ENCODE peak calls at places on chromosomes 3 and 15, in seven cellular contexts. One of them, this sample, is unnamed.
A peak's percentile ranks its signal among the peaks of the same experiment; 100 is the strongest.

GRCh38 chr3:107767897-107768605 is 245.3 kb downstream of the BBX start:
- DNase-seq in cardiac muscle cell: peak; percentile 6
- DNase-seq in aorta: no peak
- DNase-seq in epithelial cell of prostate: no peak
- DNase-seq in lower lobe of right lung: no peak
- DNase-seq in esophagus squamous epithelium: no peak
- DNase-seq in endothelial cell of umbilical vein: no peak
- DNase-seq in this sample: peak; percentile 15

GRCh38 chr3:20809356-20809755 is 623.4 kb upstream of the SGO1 start:
- DNase-seq in endothelial cell of umbilical vein: no peak
- DNase-seq in lower lobe of right lung: no peak
- DNase-seq in aorta: no peak
- DNase-seq in esophagus squamous epithelium: no peak
- DNase-seq in epithelial cell of prostate: peak; percentile 18
- DNase-seq in cardiac muscle cell: no peak
- DNase-seq in this sample: no peak

GRCh38 chr3:169591159-169591951 is 72.2 kb downstream of the MECOM start:
- DNase-seq in aorta: no peak
- DNase-seq in esophagus squamous epithelium: no peak
- DNase-seq in endothelial cell of umbilical vein: peak; percentile 36
- DNase-seq in lower lobe of right lung: no peak
- DNase-seq in cardiac muscle cell: no peak
- DNase-seq in epithelial cell of prostate: no peak
- DNase-seq in this sample: no peak

GRCh38 chr3:15113884-15114283 is 14.9 kb upstream of the RBSN start:
- DNase-seq in aorta: no peak
- DNase-seq in cardiac muscle cell: no peak
- DNase-seq in endothelial cell of umbilical vein: no peak
- DNase-seq in lower lobe of right lung: no peak
- DNase-seq in epithelial cell of prostate: no peak
- DNase-seq in esophagus squamous epithelium: no peak
- DNase-seq in this sample: no peak

GRCh38 chr3:65472501-65472900 is 566.2 kb downstream of the MAGI1 start:
- DNase-seq in aorta: no peak
- DNase-seq in lower lobe of right lung: no peak
- DNase-seq in endothelial cell of umbilical vein: no peak
- DNase-seq in epithelial cell of prostate: no peak
- DNase-seq in cardiac muscle cell: no peak
- DNase-seq in esophagus squamous epithelium: no peak
- DNase-seq in this sample: no peak

GRCh38 chr3:50574280-50574831 is 5.0 kb downstream of the HEMK1 start:
- DNase-seq in esophagus squamous epithelium: no peak
- DNase-seq in endothelial cell of umbilical vein: no peak
- DNase-seq in cardiac muscle cell: no peak
- DNase-seq in lower lobe of right lung: no peak
- DNase-seq in aorta: no peak
- DNase-seq in epithelial cell of prostate: no peak
- DNase-seq in this sample: no peak

GRCh38 chr3:56075089-56075488 is 393.2 kb downstream of the ERC2 start:
- DNase-seq in esophagus squamous epithelium: no peak
- DNase-seq in aorta: no peak
- DNase-seq in lower lobe of right lung: no peak
- DNase-seq in endothelial cell of umbilical vein: no peak
- DNase-seq in epithelial cell of prostate: no peak
- DNase-seq in cardiac muscle cell: no peak
- DNase-seq in this sample: no peak

GRCh38 chr15:28105224-28105791 is 6.2 kb upstream of the OCA2 start:
- DNase-seq in endothelial cell of umbilical vein: no peak
- DNase-seq in epithelial cell of prostate: no peak
- DNase-seq in cardiac muscle cell: no peak
- DNase-seq in esophagus squamous epithelium: no peak
- DNase-seq in aorta: no peak
- DNase-seq in lower lobe of right lung: no peak
- DNase-seq in this sample: no peak

GRCh38 chr3:143538577-143538981 is 309.7 kb downstream of the SLC9A9 start:
- DNase-seq in esophagus squamous epithelium: no peak
- DNase-seq in lower lobe of right lung: no peak
- DNase-seq in endothelial cell of umbilical vein: peak; percentile 5
- DNase-seq in aorta: no peak
- DNase-seq in epithelial cell of prostate: no peak
- DNase-seq in cardiac muscle cell: peak; percentile 78
- DNase-seq in this sample: peak; percentile 49

GRCh38 chr3:110925804-110926203 is 145.8 kb upstream of the NECTIN3 start:
- DNase-seq in cardiac muscle cell: no peak
- DNase-seq in aorta: no peak
- DNase-seq in epithelial cell of prostate: no peak
- DNase-seq in esophagus squamous epithelium: no peak
- DNase-seq in endothelial cell of umbilical vein: no peak
- DNase-seq in lower lobe of right lung: no peak
- DNase-seq in this sample: no peak

GRCh38 chr3:48688032-48688736 is 2.5 kb upstream of the NCKIPSD start:
- DNase-seq in lower lobe of right lung: no peak
- DNase-seq in epithelial cell of prostate: no peak
- DNase-seq in aorta: no peak
- DNase-seq in endothelial cell of umbilical vein: no peak
- DNase-seq in cardiac muscle cell: no peak
- DNase-seq in esophagus squamous epithelium: no peak
- DNase-seq in this sample: peak; percentile 27

GRCh38 chr3:111087924-111088469 is 16.4 kb downstream of the NECTIN3 start:
- DNase-seq in esophagus squamous epithelium: no peak
- DNase-seq in aorta: no peak
- DNase-seq in lower lobe of right lung: no peak
- DNase-seq in endothelial cell of umbilical vein: no peak
- DNase-seq in epithelial cell of prostate: no peak
- DNase-seq in cardiac muscle cell: no peak
- DNase-seq in this sample: no peak

GRCh38 chr3:172666181-172666872 is 44.5 kb downstream of the NCEH1 start:
- DNase-seq in aorta: no peak
- DNase-seq in cardiac muscle cell: peak; percentile 73
- DNase-seq in epithelial cell of prostate: no peak
- DNase-seq in endothelial cell of umbilical vein: no peak
- DNase-seq in lower lobe of right lung: no peak
- DNase-seq in esophagus squamous epithelium: no peak
- DNase-seq in this sample: no peak

DNA sequence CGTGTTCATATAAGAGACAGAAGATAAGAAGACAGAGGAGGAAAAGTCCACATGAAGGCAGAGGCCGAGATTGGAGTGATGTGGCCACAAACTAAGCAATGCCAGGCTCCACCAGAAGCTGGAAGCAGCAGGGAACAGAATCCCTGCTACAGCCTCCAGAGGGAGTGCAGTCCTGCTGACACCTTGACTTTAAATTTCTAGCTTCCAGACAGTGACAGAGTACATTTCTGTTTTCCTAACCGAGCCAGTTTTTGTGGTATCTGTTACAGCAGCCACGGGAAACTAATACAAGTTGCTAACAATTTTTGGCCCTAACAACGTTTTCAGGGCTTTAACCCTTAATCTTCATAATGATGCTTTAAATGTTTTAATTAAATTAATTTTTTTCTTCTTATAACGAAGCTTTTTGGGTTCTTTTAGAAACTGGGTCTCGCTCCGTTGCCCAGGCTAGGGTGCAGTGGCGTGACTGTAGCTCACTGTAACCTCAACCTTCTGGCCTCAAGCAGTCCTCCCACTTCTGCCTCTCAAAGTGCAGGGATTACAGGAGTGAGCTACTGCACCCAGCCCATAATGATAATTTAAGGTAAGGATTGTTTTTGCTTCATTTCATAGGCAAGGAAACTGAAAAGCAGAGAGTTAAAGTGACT is 202.3 kb upstream of the PROK2 start:
- DNase-seq in endothelial cell of umbilical vein: peak; percentile 6
- DNase-seq in aorta: no peak
- DNase-seq in lower lobe of right lung: no peak
- DNase-seq in cardiac muscle cell: peak; percentile 27
- DNase-seq in esophagus squamous epithelium: no peak
- DNase-seq in epithelial cell of prostate: no peak
- DNase-seq in this sample: peak; percentile 6
- H3K27ac ChIP-seq in endothelial cell of umbilical vein: no peak overlapping the region
- H3K27ac ChIP-seq in aorta: no peak overlapping the region
- H3K27ac ChIP-seq in lower lobe of right lung: no peak overlapping the region
- H3K27ac ChIP-seq in cardiac muscle cell: no peak overlapping the region
- H3K27ac ChIP-seq in esophagus squamous epithelium: no peak overlapping the region
- H3K27ac ChIP-seq in epithelial cell of prostate: no peak overlapping the region
- H3K27ac ChIP-seq in this sample: no peak overlapping the region

DNA sequence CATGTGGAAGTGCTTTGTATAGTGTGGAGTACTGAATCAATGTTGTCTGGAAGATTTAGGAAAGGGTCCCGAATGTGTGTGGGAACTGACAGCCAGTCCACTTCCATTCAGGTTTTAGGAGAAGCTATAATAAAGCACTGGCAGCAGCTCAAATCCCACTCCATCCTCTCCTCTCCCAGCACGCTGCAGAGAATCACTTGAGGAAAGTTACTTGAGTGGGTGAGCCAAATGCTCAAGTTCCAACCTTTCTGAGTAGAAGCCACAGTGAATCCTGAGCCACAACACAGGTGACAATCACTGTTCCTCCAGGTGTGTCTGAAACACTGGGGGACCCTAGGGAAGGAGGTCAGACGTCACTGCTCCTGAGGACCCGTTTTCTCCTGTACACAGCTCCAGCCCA is 106.5 kb downstream of the TIGIT start:
- DNase-seq in epithelial cell of prostate: no peak
- DNase-seq in lower lobe of right lung: no peak
- DNase-seq in endothelial cell of umbilical vein: no peak
- DNase-seq in esophagus squamous epithelium: no peak
- DNase-seq in aorta: no peak
- DNase-seq in cardiac muscle cell: no peak
- DNase-seq in this sample: no peak
- H3K27ac ChIP-seq in epithelial cell of prostate: peak overlapping the region; percentile 20
- H3K27ac ChIP-seq in lower lobe of right lung: no peak overlapping the region
- H3K27ac ChIP-seq in endothelial cell of umbilical vein: no peak overlapping the region
- H3K27ac ChIP-seq in esophagus squamous epithelium: no peak overlapping the region
- H3K27ac ChIP-seq in aorta: no peak overlapping the region
- H3K27ac ChIP-seq in cardiac muscle cell: peak overlapping the region; percentile 62
- H3K27ac ChIP-seq in this sample: no peak overlapping the region

GRCh38 chr3:52721002-52721741 is 15.3 kb downstream of the SPCS1 start:
- DNase-seq in epithelial cell of prostate: no peak
- DNase-seq in esophagus squamous epithelium: no peak
- DNase-seq in endothelial cell of umbilical vein: no peak
- DNase-seq in lower lobe of right lung: no peak
- DNase-seq in cardiac muscle cell: peak; percentile 29
- DNase-seq in aorta: no peak
- DNase-seq in this sample: no peak
- H3K27ac ChIP-seq in epithelial cell of prostate: no peak overlapping the region
- H3K27ac ChIP-seq in esophagus squamous epithelium: no peak overlapping the region
- H3K27ac ChIP-seq in endothelial cell of umbilical vein: no peak overlapping the region
- H3K27ac ChIP-seq in lower lobe of right lung: peak overlapping the region; percentile 13
- H3K27ac ChIP-seq in cardiac muscle cell: no peak overlapping the region
- H3K27ac ChIP-seq in aorta: no peak overlapping the region
- H3K27ac ChIP-seq in this sample: no peak overlapping the region

GRCh38 chr15:41930867-41931222 is 37.0 kb upstream of the SPTBN5 start:
- DNase-seq in endothelial cell of umbilical vein: no peak
- DNase-seq in cardiac muscle cell: no peak
- DNase-seq in esophagus squamous epithelium: no peak
- DNase-seq in lower lobe of right lung: no peak
- DNase-seq in epithelial cell of prostate: no peak
- DNase-seq in aorta: no peak
- DNase-seq in this sample: no peak
- H3K27ac ChIP-seq in endothelial cell of umbilical vein: peak overlapping the region; percentile 82
- H3K27ac ChIP-seq in cardiac muscle cell: no peak overlapping the region
- H3K27ac ChIP-seq in esophagus squamous epithelium: no peak overlapping the region
- H3K27ac ChIP-seq in lower lobe of right lung: peak overlapping the region; percentile 77
- H3K27ac ChIP-seq in epithelial cell of prostate: peak overlapping the region; percentile 59
- H3K27ac ChIP-seq in aorta: no peak overlapping the region
- H3K27ac ChIP-seq in this sample: peak overlapping the region; percentile 69

GRCh38 chr15:90471126-90471525 is 58.6 kb upstream of the CRTC3 start:
- DNase-seq in epithelial cell of prostate: no peak
- DNase-seq in lower lobe of right lung: no peak
- DNase-seq in endothelial cell of umbilical vein: no peak
- DNase-seq in cardiac muscle cell: no peak
- DNase-seq in esophagus squamous epithelium: no peak
- DNase-seq in aorta: no peak
- DNase-seq in this sample: no peak

GRCh38 chr15:90470453-90470852 is 59.3 kb upstream of the CRTC3 start:
- DNase-seq in aorta: no peak
- DNase-seq in cardiac muscle cell: no peak
- DNase-seq in epithelial cell of prostate: no peak
- DNase-seq in esophagus squamous epithelium: no peak
- DNase-seq in endothelial cell of umbilical vein: no peak
- DNase-seq in lower lobe of right lung: no peak
- DNase-seq in this sample: no peak

GRCh38 chr15:90465930-90466567 is 63.7 kb upstream of the CRTC3 start:
- DNase-seq in esophagus squamous epithelium: no peak
- DNase-seq in cardiac muscle cell: no peak
- DNase-seq in lower lobe of right lung: no peak
- DNase-seq in epithelial cell of prostate: no peak
- DNase-seq in endothelial cell of umbilical vein: peak; percentile 51
- DNase-seq in aorta: no peak
- DNase-seq in this sample: no peak

GRCh38 chr15:90471769-90472168 is 58.0 kb upstream of the CRTC3 start:
- DNase-seq in lower lobe of right lung: no peak
- DNase-seq in cardiac muscle cell: no peak
- DNase-seq in esophagus squamous epithelium: no peak
- DNase-seq in endothelial cell of umbilical vein: no peak
- DNase-seq in epithelial cell of prostate: no peak
- DNase-seq in aorta: no peak
- DNase-seq in this sample: no peak

DNA sequence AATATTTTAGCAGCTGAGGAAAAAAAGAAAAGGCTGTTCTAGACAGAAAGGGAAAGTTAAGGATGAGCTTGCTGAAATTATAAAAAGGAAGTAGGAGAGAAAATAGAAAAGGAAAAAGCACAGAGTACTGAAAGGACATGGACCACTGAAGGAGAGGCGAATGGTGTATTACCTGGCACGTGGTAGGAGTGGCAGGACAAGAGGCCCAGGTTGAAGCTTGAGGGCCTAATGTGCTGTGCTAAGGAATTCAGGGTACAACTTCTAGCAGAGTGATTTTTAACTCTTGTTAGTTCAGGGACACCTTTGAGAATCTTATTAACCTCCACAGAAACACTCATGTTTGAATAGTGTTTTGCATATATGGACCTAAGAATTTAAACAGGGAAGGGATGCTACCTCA is 60.0 kb upstream of the CRTC3 start:
- DNase-seq in esophagus squamous epithelium: no peak
- DNase-seq in lower lobe of right lung: no peak
- DNase-seq in endothelial cell of umbilical vein: no peak
- DNase-seq in aorta: no peak
- DNase-seq in epithelial cell of prostate: no peak
- DNase-seq in cardiac muscle cell: no peak
- DNase-seq in this sample: no peak
- H3K27ac ChIP-seq in esophagus squamous epithelium: no peak overlapping the region
- H3K27ac ChIP-seq in lower lobe of right lung: no peak overlapping the region
- H3K27ac ChIP-seq in endothelial cell of umbilical vein: no peak overlapping the region
- H3K27ac ChIP-seq in aorta: no peak overlapping the region
- H3K27ac ChIP-seq in epithelial cell of prostate: no peak overlapping the region
- H3K27ac ChIP-seq in cardiac muscle cell: no peak overlapping the region
- H3K27ac ChIP-seq in this sample: no peak overlapping the region

DNA sequence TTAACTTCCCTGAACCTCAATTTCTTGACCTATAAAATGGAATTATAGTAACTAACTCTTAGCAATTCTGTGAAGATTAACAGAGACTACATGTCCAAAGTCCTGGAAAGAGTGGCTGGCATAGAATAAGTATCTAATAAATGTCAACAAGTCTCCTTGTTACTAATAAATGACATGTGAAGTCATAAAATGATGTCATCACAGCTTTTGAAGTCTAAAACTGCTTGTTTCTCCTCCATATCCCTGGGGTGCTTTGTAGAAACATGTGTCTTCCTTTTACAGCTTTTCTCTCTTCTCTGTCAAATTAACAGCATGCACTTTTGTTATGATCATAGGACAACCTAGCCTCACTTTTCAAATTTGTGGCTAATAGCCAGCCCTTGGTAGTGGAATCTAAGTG is 510.2 kb downstream of the NTRK3 start:
- DNase-seq in esophagus squamous epithelium: no peak
- DNase-seq in epithelial cell of prostate: no peak
- DNase-seq in endothelial cell of umbilical vein: no peak
- DNase-seq in cardiac muscle cell: no peak
- DNase-seq in aorta: no peak
- DNase-seq in lower lobe of right lung: no peak
- DNase-seq in this sample: no peak
- H3K27ac ChIP-seq in esophagus squamous epithelium: no peak overlapping the region
- H3K27ac ChIP-seq in epithelial cell of prostate: no peak overlapping the region
- H3K27ac ChIP-seq in endothelial cell of umbilical vein: no peak overlapping the region
- H3K27ac ChIP-seq in cardiac muscle cell: no peak overlapping the region
- H3K27ac ChIP-seq in aorta: no peak overlapping the region
- H3K27ac ChIP-seq in lower lobe of right lung: no peak overlapping the region
- H3K27ac ChIP-seq in this sample: no peak overlapping the region

This sample was measured in fibroblast of lung.